ENCODE peak calls at places on chromosome 7, in four cellular contexts. M is CD8-positive, alpha-beta memory T cell; J is nucleus accumbens; H is left kidney. R is an unnamed sample.
A peak's percentile ranks its signal among the peaks of the same experiment; 100 is the strongest.

GRCh38 chr7:12297709-12298108 is 86.6 kb downstream of the TMEM106B start:
- DNase-seq in M (no peak), J (no peak), H (peak; percentile 18), R (no peak)

GRCh38 chr7:140084972-140085371 is 22.2 kb upstream of the PARP12 start:
- DNase-seq in M (no peak), J (no peak), H (no peak), R (no peak)

GRCh38 chr7:3867847-3868246 is 566.8 kb downstream of the SDK1 start:
- DNase-seq in M (no peak), J (no peak), H (no peak), R (no peak)

GRCh38 chr7:7002416-7003062 is 176.5 kb upstream of the CCZ1B start:
- DNase-seq in M (no peak), J (no peak), H (no peak), R (peak; percentile 38)

GRCh38 chr7:23369695-23370404 is 70.7 kb downstream of the MALSU1 start:
- DNase-seq in M (no peak), J (no peak), H (no peak), R (no peak)

GRCh38 chr7:91128574-91129348 is 135.5 kb upstream of the FZD1 start:
- DNase-seq in M (no peak), J (no peak), H (peak; percentile 39), R (no peak)

GRCh38 chr7:77982926-77983550 is 184.5 kb downstream of the PHTF2 start:
- DNase-seq in M (no peak), J (no peak), H (no peak), R (no peak)

GRCh38 chr7:69967699-69968450 is 369.6 kb downstream of the AUTS2 start:
- DNase-seq in M (no peak), J (no peak), H (peak; percentile 77), R (no peak)

GRCh38 chr7:64794171-64794844 is at the start of gene ZNF138:
- DNase-seq in M (peak; percentile 89), J (peak; percentile 74), H (peak; percentile 99), R (peak; percentile 97)